ENCODE peak calls at places on chromosomes 11 and 22, in eight cellular contexts. A is thyroid gland; J is psoas muscle; S is OCI-LY7; B is stomach; Z is CD8-positive, alpha-beta memory T cell; Q is left ventricle myocardium inferior; M is CD8-positive, alpha-beta T cell. P is an unnamed sample.

GRCh38 chr11:132142102-132142501 is 771.7 kb downstream of the NTM start:
- DNase-seq in A (no peak), J (no peak), S (no peak), B (no peak), Z (no peak), Q (no peak), M (no peak), P (no peak)

GRCh38 chr22:49687786-49688515 is 139.7 kb downstream of the BRD1 start:
- DNase-seq in A (no peak), J (no peak), S (no peak), B (no peak), Z (no peak), Q (no peak), M (no peak), P (no peak)

GRCh38 chr11:75328426-75329277 is 22.8 kb downstream of the ARRB1 start:
- DNase-seq in A (peak; percentile 67), J (peak; percentile 51), S (peak; percentile 45), B (peak; percentile 79), Z (peak; percentile 72), Q (peak; percentile 70), M (peak; percentile 49), P (peak; percentile 53)

GRCh38 chr11:80515097-80515496 is 1074.3 kb upstream of the TENM4 start:
- DNase-seq in A (no peak), J (no peak), S (no peak), B (no peak), Z (no peak), Q (no peak), M (no peak), P (no peak)

GRCh38 chr11:115333106-115333505 is 171.1 kb downstream of the CADM1 start:
- DNase-seq in A (no peak), J (no peak), S (no peak), B (no peak), Z (no peak), Q (no peak), M (no peak), P (no peak)

GRCh38 chr11:48193876-48194275 is 22.7 kb upstream of the OR4B1 start:
- DNase-seq in A (no peak), J (no peak), S (no peak), B (no peak), Z (no peak), Q (no peak), M (no peak), P (no peak)

GRCh38 chr11:94151311-94151710 is 22.7 kb downstream of the PANX1 start:
- DNase-seq in A (no peak), J (no peak), S (no peak), B (no peak), Z (no peak), Q (no peak), M (no peak), P (no peak)

GRCh38 chr11:75276696-75277095 is 36.1 kb downstream of the TPBGL start:
- DNase-seq in A (no peak), J (no peak), S (no peak), B (peak; percentile 9), Z (peak; percentile 33), Q (no peak), M (no peak), P (no peak)

GRCh38 chr11:130145328-130145812 is 14.2 kb upstream of the ST14 start:
- DNase-seq in A (peak; percentile 65), J (no peak), S (no peak), B (no peak), Z (no peak), Q (no peak), M (no peak), P (no peak)

GRCh38 chr11:44564198-44564597 is 1.3 kb upstream of the CD82 start:
- DNase-seq in A (peak; percentile 89), J (no peak), S (no peak), B (peak; percentile 71), Z (no peak), Q (no peak), M (no peak), P (no peak)

GRCh38 chr11:73528877-73529530 is 68.9 kb downstream of the FAM168A start:
- DNase-seq in A (no peak), J (no peak), S (no peak), B (no peak), Z (no peak), Q (no peak), M (no peak), P (no peak)

GRCh38 chr11:100810146-100810545 is 123.1 kb downstream of the ARHGAP42 start:
- DNase-seq in A (no peak), J (no peak), S (no peak), B (no peak), Z (no peak), Q (no peak), M (no peak), P (no peak)

GRCh38 chr11:13440100-13440855 is 22.7 kb downstream of the BTBD10 start:
- DNase-seq in A (peak; percentile 11), J (peak; percentile 13), S (no peak), B (no peak), Z (no peak), Q (no peak), M (no peak), P (no peak)

DNA sequence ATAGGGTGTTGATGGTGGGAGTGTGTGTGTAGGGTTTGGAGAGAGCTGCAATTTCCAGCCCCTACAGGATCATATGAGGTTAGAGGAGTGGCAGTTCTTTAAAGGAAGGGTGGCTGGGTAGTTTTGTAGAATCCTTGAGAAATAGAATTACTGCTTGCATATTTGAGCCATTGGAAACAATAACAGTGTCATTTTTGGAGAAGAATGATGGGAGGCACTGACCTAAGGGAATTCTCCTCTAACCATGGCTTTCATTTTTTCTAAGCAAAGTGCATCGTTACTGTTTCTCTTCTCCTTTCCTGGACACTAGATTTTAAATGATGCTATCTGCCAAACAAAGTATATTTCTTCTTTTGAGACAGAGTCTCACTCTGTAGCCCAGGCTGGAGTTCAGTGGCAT is 66.9 kb upstream of the RRM1 start:
- DNase-seq in A (no peak), J (no peak), S (no peak), B (no peak), Z (no peak), Q (no peak), M (no peak), P (no peak)
- H3K4me1 ChIP-seq in A (peaks cover 19% of the 10 kb centered on the region), J (peaks cover 36% of the 10 kb centered on the region), S (no peaks in the 10 kb centered on the region), B (peaks cover 50% of the 10 kb centered on the region), Z (no peaks in the 10 kb centered on the region), Q (peaks cover 36% of the 10 kb centered on the region), M (no peaks in the 10 kb centered on the region), P (no peaks in the 10 kb centered on the region)

DNA sequence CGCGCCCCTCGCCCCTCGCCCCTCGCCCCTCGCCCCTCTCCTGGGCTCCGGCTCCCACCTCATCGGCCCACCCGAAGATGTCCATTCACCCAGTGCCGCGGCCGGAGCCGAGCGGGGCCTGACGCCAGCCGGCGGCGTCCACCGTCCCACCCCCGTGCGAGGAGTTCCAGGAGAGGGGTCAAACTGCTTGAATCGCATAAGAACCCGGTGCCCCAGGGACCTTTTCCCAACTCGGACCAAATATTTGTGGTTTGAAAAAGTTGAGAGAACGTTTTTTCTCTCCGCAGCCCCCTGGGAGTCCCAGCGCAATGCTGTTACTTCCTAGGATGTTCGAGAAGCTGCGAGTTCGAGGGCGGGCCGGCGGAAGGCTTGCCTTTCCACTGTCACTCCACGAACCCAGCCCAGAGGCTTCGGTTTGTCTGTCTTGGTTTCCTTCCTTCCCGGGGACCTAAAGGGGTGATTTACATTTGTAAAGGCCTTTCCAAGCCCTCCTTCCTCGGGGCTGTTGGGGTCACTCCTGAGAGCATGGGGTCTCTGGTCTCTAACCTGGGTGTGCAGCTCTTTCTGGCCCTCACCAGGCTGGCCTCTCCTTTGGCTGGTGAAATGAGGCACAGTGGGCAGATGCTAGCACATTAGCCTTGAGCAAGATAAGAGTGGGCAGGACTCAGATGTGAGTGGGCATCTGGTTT is 38.0 kb downstream of the ETS1 start:
- DNase-seq in A (no peak), J (peak; percentile 73), S (no peak), B (no peak), Z (no peak), Q (peak; percentile 82), M (no peak), P (peak; percentile 41)
- H3K4me3 ChIP-seq in A (no peak overlapping the region), J (peak overlapping the region; percentile 69), S (no peak overlapping the region), B (peak overlapping the region; percentile 44), Z (no peak overlapping the region), Q (peak overlapping the region; percentile 69), M (no peak overlapping the region), P (peak overlapping the region; percentile 59)

DNA sequence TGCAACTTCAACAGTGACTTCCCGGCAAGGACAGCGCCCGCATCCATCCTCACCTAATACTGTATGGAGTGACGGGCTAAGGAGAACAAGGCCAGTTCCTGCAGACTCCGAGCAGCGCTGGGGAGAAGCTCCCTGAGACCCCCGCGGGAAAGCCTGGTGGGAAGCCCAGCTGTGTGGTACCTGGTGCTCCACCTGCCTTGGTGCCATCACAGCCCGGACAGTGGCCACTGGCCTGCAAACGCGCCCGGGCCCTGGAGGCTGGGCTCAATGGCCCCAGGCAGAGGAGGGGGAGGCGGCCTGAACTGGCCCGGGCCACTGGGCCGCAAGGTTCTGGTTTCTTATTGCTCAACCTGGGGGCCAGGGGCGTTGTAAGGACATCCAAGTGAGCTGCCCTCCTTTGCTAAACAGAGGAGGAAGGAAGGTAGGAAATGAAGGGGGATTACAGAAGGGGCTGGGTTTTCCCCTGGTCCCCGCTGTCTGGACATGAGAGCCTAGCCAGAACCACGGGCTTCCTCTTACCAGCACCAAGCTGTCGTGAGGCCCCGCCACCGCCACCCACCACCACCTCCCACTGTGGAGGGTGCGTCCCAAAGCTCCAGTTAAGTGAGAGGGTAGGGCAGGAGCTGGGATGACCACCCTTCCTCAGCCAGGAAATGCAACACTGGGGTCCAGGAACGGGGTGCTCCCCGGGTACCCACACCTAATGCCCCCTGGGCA is 8.5 kb upstream of the CDC42BPG start:
- DNase-seq in A (no peak), J (no peak), S (no peak), B (no peak), Z (no peak), Q (no peak), M (no peak), P (no peak)
- H3K4me1 ChIP-seq in A (peaks cover 36% of the 10 kb centered on the region), J (peaks cover 93% of the 10 kb centered on the region), S (peaks cover 92% of the 10 kb centered on the region), B (peaks cover 96% of the 10 kb centered on the region), Z (peaks cover 93% of the 10 kb centered on the region), Q (peaks cover 100% of the 10 kb centered on the region), M (peaks cover 95% of the 10 kb centered on the region), P (peaks cover 48% of the 10 kb centered on the region)

GRCh38 chr11:65611758-65612603 is 2.0 kb downstream of the MAP3K11 start:
- DNase-seq in A (no peak), J (no peak), S (no peak), B (no peak), Z (no peak), Q (no peak), M (no peak), P (no peak)
- H3K4me3 ChIP-seq in A (no peak overlapping the region), J (peak overlapping the region; percentile 97), S (no peak overlapping the region), B (peak overlapping the region; percentile 82), Z (peak overlapping the region; percentile 93), Q (peak overlapping the region; percentile 93), M (peak overlapping the region; percentile 78), P (peak overlapping the region; percentile 94)

DNA sequence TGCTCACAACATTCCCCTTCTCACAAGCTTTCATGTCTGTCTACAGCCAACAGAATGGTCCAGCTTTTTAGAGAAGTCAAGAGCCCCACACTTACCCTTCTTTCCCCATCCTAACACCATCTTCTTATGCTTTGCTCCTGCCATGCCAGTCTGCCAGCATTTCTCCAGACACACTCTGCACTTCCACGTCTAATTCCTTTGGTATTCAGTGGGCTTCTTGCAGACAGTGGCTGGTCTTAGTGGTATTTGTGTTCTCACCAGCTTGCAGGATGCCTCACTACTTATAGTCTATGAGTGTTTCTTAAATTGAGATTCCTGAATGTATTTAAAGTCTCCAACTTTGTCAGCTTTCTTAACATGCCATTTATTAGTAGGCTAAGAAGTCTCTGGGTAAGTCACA is 154.4 kb downstream of the BBOX1 start:
- DNase-seq in A (no peak), J (no peak), S (no peak), B (no peak), Z (no peak), Q (no peak), M (no peak), P (no peak)
- H3K4me1 ChIP-seq in A (no peaks in the 10 kb centered on the region), J (peaks cover 17% of the 10 kb centered on the region), S (no peaks in the 10 kb centered on the region), B (no peaks in the 10 kb centered on the region), Z (no peaks in the 10 kb centered on the region), Q (no peaks in the 10 kb centered on the region), M (no peaks in the 10 kb centered on the region), P (peaks cover 3% of the 10 kb centered on the region)